ENCODE peak calls at places on chromosomes 12 and 14, in four cellular contexts. G is GM12878, E is K562, B is GM12891. V is an unnamed sample.

GRCh38 chr14:26863736-26864135 is 265.9 kb upstream of the NOVA1 start:
- DNase-seq in B (no peak), E (no peak), G (no peak), V (no peak)

GRCh38 chr14:73753043-73753886 is 39.1 kb upstream of the PNMA1 start:
- DNase-seq in E (peak; percentile 92), G (no peak), B (no peak), V (no peak)

GRCh38 chr14:26113930-26114329 is 483.9 kb downstream of the NOVA1 start:
- DNase-seq in B (no peak), G (no peak), E (no peak), V (no peak)

GRCh38 chr12:67290378-67290777 is 21.2 kb downstream of the CAND1 start:
- DNase-seq in E (no peak), G (no peak), B (no peak), V (no peak)

GRCh38 chr14:59870277-59871165 is at the start of gene RTN1:
- DNase-seq in B (peak; percentile 39), E (peak; percentile 5), G (no peak), V (no peak)

GRCh38 chr12:31342314-31342713 is 16.4 kb upstream of the SINHCAF start:
- DNase-seq in B (no peak), G (no peak), E (no peak), V (no peak)

GRCh38 chr12:68915055-68915454 is 17.9 kb downstream of the CPM start:
- DNase-seq in G (no peak), B (no peak), E (no peak), V (no peak)

GRCh38 chr12:115070313-115070712 is 386.3 kb upstream of the TBX3 start:
- DNase-seq in B (no peak), E (no peak), G (no peak), V (no peak)

GRCh38 chr12:76764856-76765255 is 941 bp downstream of the ZDHHC17 start:
- DNase-seq in B (no peak), E (peak; percentile 37), G (no peak), V (no peak)

GRCh38 chr12:111687255-111687654 is 1.4 kb downstream of the ACAD10 start:
- DNase-seq in E (peak; percentile 71), B (peak; percentile 37), G (peak; percentile 5), V (no peak)

GRCh38 chr12:132025526-132025925 is 75.8 kb downstream of the EP400 start:
- DNase-seq in G (no peak), E (no peak), B (no peak), V (no peak)

GRCh38 chr12:1928439-1929121 is 10.1 kb upstream of the CACNA2D4 start:
- DNase-seq in B (no peak), E (no peak), G (no peak), V (no peak)

GRCh38 chr12:116604151-116604550 is 45.0 kb downstream of the MAP1LC3B2 start:
- DNase-seq in G (no peak), B (no peak), E (no peak), V (no peak)

GRCh38 chr14:100765296-100765695 is 38.6 kb downstream of the DLK1 start:
- DNase-seq in G (no peak), B (no peak), E (no peak), V (no peak)

GRCh38 chr12:101108130-101108529 is 101.9 kb downstream of the SLC5A8 start:
- DNase-seq in B (no peak), E (peak; percentile 10), G (no peak), V (no peak)

GRCh38 chr14:92400579-92401444 is 77.8 kb downstream of the SLC24A4 start:
- DNase-seq in E (no peak), B (peak; percentile 32), G (peak; percentile 82), V (peak; percentile 92)

GRCh38 chr12:116426391-116427136 is 132.6 kb upstream of the MAP1LC3B2 start:
- DNase-seq in G (no peak), B (no peak), E (peak; percentile 65), V (no peak)

GRCh38 chr14:64232095-64232830 is 61.9 kb downstream of the ESR2 start:
- DNase-seq in B (no peak), E (no peak), G (peak; percentile 88), V (no peak)

GRCh38 chr12:49507139-49507538 is 31.7 kb upstream of the KCNH3 start:
- DNase-seq in E (no peak), G (no peak), B (no peak), V (no peak)

GRCh38 chr12:49501895-49502294 is 36.9 kb upstream of the KCNH3 start:
- DNase-seq in E (no peak), B (no peak), G (no peak), V (no peak)

GRCh38 chr12:49502590-49502989 is 36.2 kb upstream of the KCNH3 start:
- DNase-seq in E (no peak), B (no peak), G (no peak), V (no peak)

GRCh38 chr12:49505672-49506071 is 33.2 kb upstream of the KCNH3 start:
- DNase-seq in G (no peak), B (no peak), E (no peak), V (no peak)

DNA sequence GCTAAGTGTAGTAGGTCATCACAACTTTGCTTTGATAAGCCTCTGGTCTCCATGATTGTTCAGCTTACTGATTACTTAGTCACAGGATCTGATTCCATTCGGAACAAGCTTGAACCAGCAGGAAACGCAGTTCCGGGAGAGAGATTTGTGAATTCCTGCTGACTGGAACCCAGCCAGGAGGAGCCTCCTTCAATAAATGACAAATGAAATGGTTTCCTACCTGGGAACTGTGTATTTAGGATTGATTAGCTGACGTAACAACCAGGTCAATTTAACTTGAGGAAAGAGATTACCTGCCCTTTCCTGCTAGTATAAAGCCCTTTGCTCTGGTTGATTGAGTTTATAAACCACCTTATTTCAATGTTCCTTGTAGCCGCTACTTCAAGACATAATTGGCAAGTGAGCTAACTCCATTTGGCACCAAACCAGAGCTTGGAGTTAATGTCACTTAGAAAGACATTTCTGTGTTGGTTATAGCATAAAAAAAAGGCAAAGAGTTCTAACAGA is 35.1 kb upstream of the KCNH3 start:
- DNase-seq in B (no peak), G (no peak), E (no peak), V (no peak)
- TF ChIP-seq SPI1 in B (no peak), G (no peak), E (no peak), V (no peak)

GRCh38 chr12:78390920-78391319 is 473.7 kb upstream of the SYT1 start:
- DNase-seq in B (no peak), E (no peak), G (no peak), V (no peak)

GRCh38 chr12:78388461-78388860 is 476.1 kb upstream of the SYT1 start:
- DNase-seq in G (no peak), B (no peak), E (no peak), V (no peak)

GRCh38 chr12:78387721-78388120 is 476.9 kb upstream of the SYT1 start:
- DNase-seq in E (no peak), B (no peak), G (no peak), V (no peak)

GRCh38 chr12:78396538-78396937 is 468.0 kb upstream of the SYT1 start:
- DNase-seq in G (no peak), E (no peak), B (no peak), V (no peak)

GRCh38 chr12:78392918-78393317 is 471.7 kb upstream of the SYT1 start:
- DNase-seq in G (no peak), E (no peak), B (no peak), V (no peak)
- TF ChIP-seq SPI1 in G (no peak), E (no peak), B (no peak), V (no peak)

GRCh38 chr12:32595251-32595650 is 83.8 kb upstream of the DNM1L start:
- DNase-seq in B (no peak), G (no peak), E (no peak), V (no peak)
- TF ChIP-seq SPI1 in B (no peak), G (no peak), E (no peak), V (no peak)

DNA sequence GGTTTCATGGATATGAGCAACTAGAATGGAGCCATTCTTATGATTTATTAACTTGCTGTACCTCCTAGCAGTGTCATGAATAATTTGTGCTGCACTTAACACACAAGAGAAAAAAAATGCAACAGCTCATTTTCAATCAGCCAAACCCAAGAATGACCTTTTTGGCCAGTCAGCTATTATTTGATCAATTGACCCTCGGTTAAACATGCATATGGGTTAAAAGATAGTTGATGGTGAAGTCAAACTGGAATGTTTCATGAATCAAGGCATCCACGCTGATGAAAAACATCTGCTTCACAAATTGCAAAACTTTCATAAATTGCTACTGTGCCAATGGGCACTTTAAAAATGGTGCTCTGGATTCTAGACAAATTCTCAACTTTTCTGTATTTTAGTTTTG is 55.5 kb upstream of the CCDC198 start:
- DNase-seq in G (no peak), B (no peak), E (no peak), V (no peak)
- TF ChIP-seq SPI1 in G (no peak), B (no peak), E (no peak), V (no peak)

GRCh38 chr12:6851921-6852650 is at the start of gene USP5:
- DNase-seq in B (peak; percentile 92), E (peak; percentile 98), G (peak; percentile 99), V (peak; percentile 99)

GRCh38 chr12:6854036-6854435 is 2.1 kb downstream of the USP5 start:
- DNase-seq in G (no peak), E (no peak), B (no peak), V (no peak)

GRCh38 chr12:6851153-6851920 is at the start of gene CDCA3:
- DNase-seq in B (peak; percentile 100), G (peak; percentile 99), E (peak; percentile 97), V (peak; percentile 98)

GRCh38 chr12:6853626-6854025 is 1.7 kb downstream of the USP5 start:
- DNase-seq in G (no peak), B (no peak), E (no peak), V (no peak)

GRCh38 chr12:6852651-6853354 is 853 bp downstream of the USP5 start:
- DNase-seq in E (peak; percentile 64), G (no peak), B (no peak), V (peak; percentile 49)
- TF ChIP-seq SPI1 in E (no peak), G (no peak), B (no peak), V (no peak)

GRCh38 chr14:53634793-53635192 is 321.8 kb downstream of the BMP4 start:
- DNase-seq in G (no peak), E (no peak), B (no peak), V (no peak)

GRCh38 chr14:53628747-53629146 is 327.9 kb downstream of the BMP4 start:
- DNase-seq in G (no peak), E (no peak), B (no peak), V (no peak)

GRCh38 chr14:53626771-53627170 is 329.9 kb downstream of the BMP4 start:
- DNase-seq in E (no peak), B (no peak), G (no peak), V (no peak)

DNA sequence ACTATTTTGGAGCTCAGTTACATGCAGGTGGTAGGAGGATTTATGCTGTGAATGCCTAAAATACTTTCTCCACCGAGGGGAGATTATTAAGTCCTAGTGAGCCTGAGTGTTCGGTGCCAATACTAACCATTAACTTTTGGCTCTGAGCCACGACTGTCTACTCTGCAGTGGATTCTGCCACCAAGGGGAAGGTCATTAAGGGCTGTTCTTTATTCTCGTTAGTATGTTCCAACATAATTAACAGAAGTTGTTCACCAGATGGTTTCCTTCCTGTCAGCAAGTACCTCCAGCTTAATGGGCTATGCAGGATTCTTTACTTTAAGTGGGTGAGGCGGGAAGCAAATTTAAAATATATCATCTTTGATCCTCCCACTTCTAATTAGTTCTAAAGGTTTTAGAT is 326.3 kb downstream of the BMP4 start:
- DNase-seq in G (no peak), E (no peak), B (no peak), V (no peak)
- TF ChIP-seq SPI1 in G (no peak), E (no peak), B (no peak), V (no peak)

GRCh38 chr14:42869681-42870080 is 1263.0 kb downstream of the LRFN5 start:
- DNase-seq in G (no peak), E (no peak), B (no peak), V (no peak)
- TF ChIP-seq SPI1 in G (no peak), E (no peak), B (no peak), V (no peak)